ENCODE peak calls at places on chromosomes 3 and 15, in nine cellular contexts. X is neuronal stem cell, N is keratinocyte, R is thoracic aorta, J is coronary artery, P is dorsolateral prefrontal cortex, K is A549, A is OCI-LY7, W is tibial artery. I is an unnamed sample.

GRCh38 chr15:58590901-58591300 is 158.6 kb downstream of the ADAM10 start:
- DNase-seq in R (no peak), P (no peak), X (no peak), A (no peak), W (no peak), N (no peak), J (no peak), K (no peak), I (no peak)

GRCh38 chr15:83720466-83720865 is 66.5 kb downstream of the ADAMTSL3 start:
- DNase-seq in X (no peak), W (no peak), A (no peak), K (no peak), R (no peak), J (no peak), P (no peak), N (no peak), I (no peak)

GRCh38 chr3:79113821-79114220 is 654.0 kb downstream of the ROBO1 start:
- DNase-seq in P (no peak), A (no peak), K (no peak), N (peak), W (no peak), X (no peak), R (no peak), J (no peak), I (peak)

GRCh38 chr3:31841515-31841914 is 139.5 kb downstream of the OSBPL10 start:
- DNase-seq in J (no peak), R (no peak), X (no peak), W (no peak), K (no peak), N (no peak), P (no peak), A (no peak), I (no peak)

GRCh38 chr3:188122571-188123169 is 31.3 kb upstream of the LPP start:
- DNase-seq in R (no peak), N (no peak), A (peak), J (no peak), P (no peak), K (no peak), W (no peak), X (no peak), I (no peak)

GRCh38 chr15:42073418-42073817 is 20.9 kb downstream of the PLA2G4D start:
- DNase-seq in P (no peak), W (peak), X (no peak), N (no peak), R (no peak), K (no peak), A (no peak), J (peak), I (no peak)

GRCh38 chr3:189324538-189325138 is 152.9 kb downstream of the TPRG1 start:
- DNase-seq in W (no peak), K (peak), X (no peak), A (peak), J (no peak), N (peak), R (no peak), P (no peak), I (peak)

GRCh38 chr3:140530603-140531002 is 147.3 kb upstream of the TRIM42 start:
- DNase-seq in P (no peak), K (no peak), R (no peak), X (no peak), A (no peak), J (no peak), W (no peak), N (no peak), I (no peak)

GRCh38 chr15:99106417-99107220 is 1.7 kb downstream of the SYNM start:
- DNase-seq in K (no peak), A (no peak), X (no peak), J (peak), R (no peak), W (peak), P (no peak), N (no peak), I (no peak)

GRCh38 chr3:43707998-43708397 is 17.3 kb downstream of the ABHD5 start:
- DNase-seq in J (no peak), K (peak), N (peak), P (no peak), W (no peak), X (no peak), R (no peak), A (no peak), I (peak)

GRCh38 chr15:48393650-48394049 is 62.4 kb downstream of the DUT start:
- DNase-seq in A (no peak), R (no peak), N (no peak), K (no peak), J (no peak), W (peak), P (no peak), X (no peak), I (no peak)

GRCh38 chr3:62597481-62597880 is 224.1 kb upstream of the FEZF2 start:
- DNase-seq in K (no peak), R (no peak), P (no peak), A (no peak), W (no peak), N (no peak), J (no peak), X (no peak), I (no peak)

GRCh38 chr15:99413955-99414754 is 151.6 kb upstream of the MEF2A start:
- DNase-seq in J (no peak), W (no peak), R (no peak), A (no peak), N (no peak), P (no peak), K (no peak), X (no peak), I (no peak)

GRCh38 chr3:56932858-56933257 is 127.6 kb upstream of the SPATA12 start:
- DNase-seq in P (no peak), K (no peak), R (no peak), W (no peak), N (no peak), J (no peak), A (no peak), X (no peak), I (no peak)

GRCh38 chr3:73228425-73228824 is 167.0 kb downstream of the EBLN2 start:
- DNase-seq in K (no peak), R (no peak), N (peak), W (no peak), A (no peak), J (no peak), P (no peak), X (no peak), I (peak)

GRCh38 chr3:52516509-52517195 is 17.0 kb downstream of the NT5DC2 start:
- DNase-seq in X (no peak), N (no peak), K (no peak), R (no peak), A (no peak), P (no peak), W (no peak), J (no peak), I (no peak)

GRCh38 chr3:32532434-32532833 is 29.8 kb upstream of the CMTM6 start:
- DNase-seq in K (no peak), X (no peak), N (no peak), W (no peak), A (no peak), P (no peak), J (no peak), R (no peak), I (no peak)

GRCh38 chr3:196284396-196284795 is 3.1 kb downstream of the PCYT1A start:
- DNase-seq in R (no peak), P (no peak), J (no peak), A (no peak), K (no peak), W (no peak), N (no peak), X (no peak), I (no peak)

GRCh38 chr3:264394-265156 is 68.0 kb downstream of the CHL1 start:
- DNase-seq in X (no peak), R (no peak), K (peak), P (no peak), N (peak), J (no peak), A (no peak), W (no peak), I (peak)

GRCh38 chr3:8760091-8760490 is 9.3 kb downstream of the OXTR start:
- DNase-seq in N (no peak), R (no peak), P (no peak), X (no peak), W (no peak), K (no peak), A (no peak), J (no peak), I (no peak)

GRCh38 chr15:52801748-52802085 is 11.6 kb upstream of the ONECUT1 start:
- DNase-seq in K (no peak), J (no peak), R (no peak), N (no peak), A (no peak), P (no peak), W (no peak), X (no peak), I (no peak)

GRCh38 chr15:59349715-59350420 is 22.8 kb downstream of the MYO1E start:
- DNase-seq in P (no peak), J (no peak), X (no peak), K (peak), N (peak), A (no peak), W (no peak), R (peak), I (peak)

GRCh38 chr3:115685097-115685496 is 61.8 kb downstream of the GAP43 start:
- DNase-seq in K (no peak), R (no peak), N (no peak), J (no peak), A (no peak), P (no peak), X (no peak), W (no peak), I (no peak)

GRCh38 chr3:63872135-63872924 is 8.7 kb downstream of the ATXN7 start:
- DNase-seq in J (no peak), R (no peak), N (no peak), P (no peak), A (no peak), X (no peak), K (no peak), W (no peak), I (peak)

DNA sequence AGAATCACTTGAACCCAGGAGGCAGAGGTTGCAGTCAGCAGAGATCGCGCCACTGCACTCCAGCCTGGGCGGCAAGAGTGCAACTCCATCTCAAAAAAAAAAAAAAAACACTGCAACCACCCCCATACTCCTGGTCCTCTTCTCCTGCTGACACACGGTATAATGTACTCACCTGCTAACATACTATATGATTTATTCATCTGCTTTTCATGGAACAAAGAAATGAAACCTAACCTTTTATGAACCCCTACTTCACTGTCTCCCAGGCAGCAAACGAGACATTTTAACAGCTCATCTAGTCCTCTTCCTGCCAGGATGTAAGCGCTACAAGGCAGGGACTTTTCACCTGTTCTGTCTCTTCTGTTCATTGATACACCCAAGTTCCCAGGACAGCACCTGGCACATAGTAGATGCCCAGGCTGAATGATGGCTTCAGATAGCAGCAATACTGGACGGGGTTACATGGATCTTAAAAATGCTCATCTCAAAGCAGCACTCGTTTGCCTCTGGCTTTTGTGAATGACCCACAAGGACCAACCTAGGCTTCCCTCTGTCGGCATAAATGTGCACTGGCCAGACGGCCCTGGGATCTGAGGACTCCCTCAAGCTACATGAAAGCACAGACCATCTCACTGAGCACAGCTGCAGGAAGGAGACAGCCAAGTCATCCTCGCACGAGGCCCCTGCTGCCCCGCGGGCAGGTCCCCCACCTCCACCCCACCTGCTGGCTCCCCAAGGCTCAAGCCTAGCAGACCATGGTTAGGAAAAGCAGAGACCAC is 20.3 kb downstream of the XXYLT1 start:
- DNase-seq in P (peak), K (no peak), N (no peak), A (peak), J (no peak), W (peak), R (no peak), X (no peak), I (no peak)
- H3K27ac ChIP-seq in P (no peak), K (no peak), N (no peak), A (no peak), J (no peak), W (no peak), R (no peak), X (no peak), I (no peak)

GRCh38 chr3:80734955-80735354 is 967.2 kb upstream of the ROBO1 start:
- DNase-seq in N (no peak), A (no peak), W (no peak), P (no peak), R (no peak), X (no peak), K (no peak), J (no peak), I (no peak)
- H3K27ac ChIP-seq in N (no peak), A (no peak), W (no peak), P (no peak), R (no peak), X (no peak), K (no peak), J (no peak), I (no peak)

GRCh38 chr3:4741106-4741403 is 238.2 kb upstream of the BHLHE40 start:
- DNase-seq in A (no peak), X (no peak), P (no peak), R (no peak), N (no peak), J (no peak), K (no peak), W (no peak), I (no peak)

GRCh38 chr3:4738737-4739274 is 240.4 kb upstream of the BHLHE40 start:
- DNase-seq in R (no peak), K (no peak), X (no peak), N (no peak), W (no peak), J (no peak), P (no peak), A (no peak), I (no peak)

GRCh38 chr3:4740397-4741105 is 238.7 kb upstream of the BHLHE40 start:
- DNase-seq in P (no peak), K (no peak), A (no peak), W (no peak), R (no peak), N (no peak), X (no peak), J (peak), I (no peak)

GRCh38 chr3:4741404-4742307 is 237.6 kb upstream of the BHLHE40 start:
- DNase-seq in X (no peak), K (peak), P (no peak), W (peak), N (no peak), J (peak), A (no peak), R (peak), I (peak)

GRCh38 chr3:4739289-4740236 is 239.7 kb upstream of the BHLHE40 start:
- DNase-seq in X (no peak), J (no peak), N (no peak), A (no peak), W (no peak), K (no peak), R (no peak), P (no peak), I (no peak)
- H3K27ac ChIP-seq in X (no peak), J (peak), N (no peak), A (no peak), W (peak), K (peak), R (peak), P (peak), I (peak)

DNA sequence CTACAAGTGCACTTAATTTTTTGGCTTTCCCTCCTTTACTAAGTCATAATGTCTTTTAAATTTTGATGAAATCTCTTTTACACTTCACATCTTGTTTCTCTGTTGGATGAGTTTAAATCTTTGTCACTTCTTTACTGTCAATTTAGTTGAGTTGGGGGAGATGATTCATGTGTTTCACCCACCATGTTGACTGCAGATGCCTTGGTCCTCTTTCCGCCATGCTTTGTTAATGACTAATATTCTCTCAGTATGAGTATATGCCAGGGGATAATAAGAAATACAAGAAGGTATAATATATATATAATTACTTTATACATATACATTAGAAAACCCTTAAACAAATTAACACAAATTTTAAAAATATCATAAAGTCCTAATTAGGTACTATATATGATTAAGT is 149.7 kb upstream of the SPRED1 start:
- DNase-seq in K (no peak), J (no peak), P (no peak), A (no peak), N (no peak), X (no peak), W (no peak), R (no peak), I (no peak)
- H3K27ac ChIP-seq in K (no peak), J (no peak), P (no peak), A (no peak), N (no peak), X (no peak), W (no peak), R (no peak), I (no peak)

DNA sequence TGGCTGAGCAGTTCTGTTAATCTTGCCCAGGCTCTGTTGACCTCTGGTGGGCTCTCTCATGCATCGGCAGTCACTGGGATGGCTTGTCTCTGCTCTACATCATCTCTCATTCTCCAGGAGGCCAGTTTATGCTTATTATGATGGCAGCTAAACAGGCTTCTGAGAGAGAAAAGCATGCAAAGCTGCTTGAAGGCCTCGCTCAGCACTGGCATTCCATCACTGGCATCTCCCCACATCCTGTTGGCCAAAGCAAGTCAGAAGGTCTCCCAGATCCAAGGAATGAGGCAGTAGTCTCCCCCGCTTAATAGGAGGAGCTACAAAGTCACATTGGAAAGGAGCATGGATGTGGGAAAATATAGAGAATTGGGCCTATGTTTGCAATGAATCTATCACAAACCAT is 212.6 kb downstream of the ZNF621 start:
- DNase-seq in A (no peak), X (no peak), N (no peak), W (no peak), R (no peak), P (no peak), K (no peak), J (no peak), I (no peak)
- H3K27ac ChIP-seq in A (no peak), X (no peak), N (no peak), W (no peak), R (no peak), P (no peak), K (no peak), J (no peak), I (no peak)

GRCh38 chr3:170320471-170321121 is 36.9 kb upstream of the SKIL start:
- DNase-seq in W (no peak), J (no peak), X (no peak), K (no peak), A (no peak), P (no peak), R (no peak), N (no peak), I (no peak)
- H3K27ac ChIP-seq in W (no peak), J (no peak), X (no peak), K (no peak), A (no peak), P (no peak), R (no peak), N (no peak), I (no peak)

GRCh38 chr3:178826437-178827010 is 245.1 kb downstream of the ZMAT3 start:
- DNase-seq in W (no peak), X (no peak), K (no peak), R (no peak), P (no peak), N (no peak), A (no peak), J (no peak), I (no peak)

GRCh38 chr3:178822722-178823121 is 248.9 kb downstream of the ZMAT3 start:
- DNase-seq in P (no peak), X (no peak), N (no peak), K (no peak), R (no peak), J (no peak), A (no peak), W (no peak), I (no peak)

GRCh38 chr3:178823556-178824229 is 247.9 kb downstream of the ZMAT3 start:
- DNase-seq in N (no peak), R (no peak), A (no peak), X (no peak), K (no peak), W (no peak), P (no peak), J (no peak), I (no peak)

GRCh38 chr3:178823140-178823539 is 248.5 kb downstream of the ZMAT3 start:
- DNase-seq in K (no peak), X (no peak), W (no peak), P (no peak), A (no peak), J (no peak), N (no peak), R (no peak), I (no peak)
- H3K27ac ChIP-seq in K (no peak), X (no peak), W (peak), P (no peak), A (no peak), J (peak), N (no peak), R (peak), I (no peak)

GRCh38 chr15:85005319-85005718 is 23.7 kb downstream of the PDE8A start:
- DNase-seq in N (no peak), K (no peak), W (no peak), X (no peak), A (no peak), P (no peak), J (no peak), R (no peak), I (no peak)
- H3K27ac ChIP-seq in N (no peak), K (no peak), W (peak), X (no peak), A (no peak), P (no peak), J (no peak), R (no peak), I (no peak)

I was measured in epithelial cell of prostate.